ENCODE peak calls at places on chromosome 13, in six cellular contexts. T is left colon, Q is activated T-cell treated with anti-CD3 and anti-CD28 coated beads for 48 hours, V is activated T-helper 1 cell treated with Interleukin-2 at 50 U/mL for 16 hours, N is T-helper 2 cell, A is fibroblast of mammary gland. Z is an unnamed sample.

GRCh38 chr13:73171926-73172325 is 113.1 kb downstream of the KLF5 start:
- DNase-seq in T (no peak), Q (no peak), V (no peak), N (no peak), A (peak), Z (no peak)

GRCh38 chr13:113560645-113561416 is 23.7 kb upstream of the TFDP1 start:
- DNase-seq in T (no peak), Q (no peak), V (no peak), N (no peak), A (no peak), Z (no peak)

GRCh38 chr13:50998326-50998725 is 88.7 kb downstream of the RNASEH2B start:
- DNase-seq in T (no peak), Q (no peak), V (no peak), N (no peak), A (no peak), Z (no peak)

GRCh38 chr13:79799049-79799448 is 318.1 kb downstream of the NDFIP2 start:
- DNase-seq in T (no peak), Q (no peak), V (no peak), N (no peak), A (peak), Z (no peak)

GRCh38 chr13:59360108-59360507 is 803.6 kb downstream of the DIAPH3 start:
- DNase-seq in T (peak), Q (no peak), V (no peak), N (no peak), A (no peak), Z (no peak)

GRCh38 chr13:50731400-50731799 is 112.1 kb downstream of the DLEU7 start:
- DNase-seq in T (no peak), Q (no peak), V (no peak), N (no peak), A (peak), Z (no peak)

GRCh38 chr13:43357435-43358065 is 334.2 kb downstream of the DNAJC15 start:
- DNase-seq in T (no peak), Q (no peak), V (no peak), N (no peak), A (no peak), Z (no peak)

GRCh38 chr13:28792992-28793391 is 27.1 kb upstream of the MTUS2 start:
- DNase-seq in T (no peak), Q (no peak), V (no peak), N (no peak), A (peak), Z (no peak)

GRCh38 chr13:93625536-93625935 is 398.9 kb downstream of the GPC6 start:
- DNase-seq in T (no peak), Q (no peak), V (no peak), N (no peak), A (peak), Z (no peak)

GRCh38 chr13:42405665-42406390 is 133.9 kb downstream of the AKAP11 start:
- DNase-seq in T (no peak), Q (peak), V (no peak), N (no peak), A (peak), Z (peak)

GRCh38 chr13:45879666-45880065 is 28.1 kb upstream of the SIAH3 start:
- DNase-seq in T (peak), Q (no peak), V (no peak), N (no peak), A (peak), Z (no peak)

GRCh38 chr13:32164622-32165268 is 133.2 kb downstream of the FRY start:
- DNase-seq in T (peak), Q (peak), V (no peak), N (no peak), A (peak), Z (no peak)

GRCh38 chr13:109999659-110000533 is 213.5 kb upstream of the IRS2 start:
- DNase-seq in T (no peak), Q (no peak), V (no peak), N (no peak), A (no peak), Z (no peak)

GRCh38 chr13:49456156-49456555 is 12.1 kb downstream of the SETDB2 start:
- DNase-seq in T (no peak), Q (no peak), V (no peak), N (no peak), A (peak), Z (no peak)

GRCh38 chr13:109146912-109147624 is 517.7 kb downstream of the MYO16 start:
- DNase-seq in T (no peak), Q (no peak), V (no peak), N (no peak), A (peak), Z (no peak)

GRCh38 chr13:45413826-45414312 is 4.3 kb downstream of the SLC25A30 start:
- DNase-seq in T (no peak), Q (no peak), V (no peak), N (no peak), A (peak), Z (no peak)

GRCh38 chr13:19725320-19725719 is 57.4 kb downstream of the PSPC1 start:
- DNase-seq in T (no peak), Q (no peak), V (no peak), N (no peak), A (no peak), Z (no peak)

Z was measured in stimulated activated CD4-positive, alpha-beta T cell treated with anti-CD3 and anti-CD28 coated beads, Interleukin-4, amount 100 ng/mL, for 48 hours.